ENCODE peak calls at places on chromosomes 16 and 17, in four cellular contexts. R, B, Q and Z are unnamed samples.

GRCh38 chr16:14186007-14186953 is 115.2 kb downstream of the MRTFB start:
- DNase-seq in Q (peak), B (no peak), R (peak), Z (peak)

GRCh38 chr17:47989159-47989558 is 18.2 kb downstream of the CDK5RAP3 start:
- DNase-seq in R (no peak), Q (no peak), B (no peak), Z (no peak)

GRCh38 chr17:73973881-73974409 is 229.5 kb upstream of the RPL38 start:
- DNase-seq in Q (no peak), B (no peak), R (no peak), Z (no peak)

GRCh38 chr17:16025202-16025601 is 25.6 kb downstream of the TTC19 start:
- DNase-seq in R (no peak), B (no peak), Q (no peak), Z (no peak)

GRCh38 chr17:66849851-66850580 is 15.1 kb downstream of the CACNG5 start:
- DNase-seq in B (no peak), R (no peak), Q (no peak), Z (no peak)

GRCh38 chr16:8374586-8374985 is 215.7 kb downstream of the TMEM114 start:
- DNase-seq in Q (no peak), R (no peak), B (no peak), Z (no peak)

GRCh38 chr17:69609495-69610315 is 195.2 kb downstream of the MAP2K6 start:
- DNase-seq in B (peak), Q (peak), R (peak), Z (peak)

GRCh38 chr17:35214631-35215273 is 20.6 kb upstream of the SLC35G3 start:
- DNase-seq in Q (no peak), B (no peak), R (no peak), Z (no peak)

GRCh38 chr17:79843917-79844815 is 4.9 kb upstream of the CBX4 start:
- DNase-seq in Q (no peak), R (peak), B (no peak), Z (peak)

GRCh38 chr17:58710948-58711552 is 18.6 kb downstream of the RAD51C start:
- DNase-seq in R (peak), Q (peak), B (peak), Z (peak)

GRCh38 chr17:61467416-61468262 is 15.4 kb downstream of the TBX4 start:
- DNase-seq in Q (peak), B (no peak), R (peak), Z (peak)

GRCh38 chr16:27408012-27408601 is 6.1 kb downstream of the IL21R start:
- DNase-seq in Q (no peak), R (no peak), B (peak), Z (no peak)

GRCh38 chr17:1597861-1598342 is 30.7 kb downstream of the SLC43A2 start:
- DNase-seq in Q (no peak), B (peak), R (no peak), Z (no peak)

GRCh38 chr17:64028874-64029464 is 8.5 kb upstream of the ICAM2 start:
- DNase-seq in Q (peak), R (peak), B (peak), Z (peak)

GRCh38 chr17:81802856-81803643 is 900 bp upstream of the GCGR start:
- DNase-seq in Q (no peak), R (no peak), B (no peak), Z (no peak)

GRCh38 chr17:17109896-17110295 is 67.6 kb downstream of the MPRIP start:
- DNase-seq in B (no peak), Q (no peak), R (no peak), Z (no peak)

GRCh38 chr17:43988301-43988700 is 16.1 kb upstream of the NAGS start:
- DNase-seq in Q (no peak), B (no peak), R (no peak), Z (no peak)

DNA sequence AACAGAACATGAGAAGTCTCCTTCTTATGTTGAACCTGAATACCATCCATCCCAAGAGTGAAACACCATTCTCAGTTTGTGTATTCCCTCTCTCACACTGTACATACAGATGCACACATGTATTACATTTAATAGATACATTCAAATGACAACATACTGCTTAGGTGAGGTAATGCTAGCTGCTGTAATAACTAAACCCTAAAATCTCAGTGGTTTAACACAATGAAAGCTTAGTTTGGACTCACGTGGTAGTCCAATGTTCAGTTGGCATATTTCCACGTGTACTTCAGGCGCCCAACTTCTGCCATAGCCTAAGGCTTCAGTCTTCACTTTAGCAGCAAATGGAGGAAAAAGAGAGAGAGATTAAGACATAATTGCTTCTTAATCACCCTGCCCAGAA is 351.1 kb upstream of the PMFBP1 start:
- DNase-seq in B (no peak), R (no peak), Q (no peak), Z (no peak)
- TF ChIP-seq ELF4 in B (no peak), R (no peak), Q (no peak), Z (no peak)

DNA sequence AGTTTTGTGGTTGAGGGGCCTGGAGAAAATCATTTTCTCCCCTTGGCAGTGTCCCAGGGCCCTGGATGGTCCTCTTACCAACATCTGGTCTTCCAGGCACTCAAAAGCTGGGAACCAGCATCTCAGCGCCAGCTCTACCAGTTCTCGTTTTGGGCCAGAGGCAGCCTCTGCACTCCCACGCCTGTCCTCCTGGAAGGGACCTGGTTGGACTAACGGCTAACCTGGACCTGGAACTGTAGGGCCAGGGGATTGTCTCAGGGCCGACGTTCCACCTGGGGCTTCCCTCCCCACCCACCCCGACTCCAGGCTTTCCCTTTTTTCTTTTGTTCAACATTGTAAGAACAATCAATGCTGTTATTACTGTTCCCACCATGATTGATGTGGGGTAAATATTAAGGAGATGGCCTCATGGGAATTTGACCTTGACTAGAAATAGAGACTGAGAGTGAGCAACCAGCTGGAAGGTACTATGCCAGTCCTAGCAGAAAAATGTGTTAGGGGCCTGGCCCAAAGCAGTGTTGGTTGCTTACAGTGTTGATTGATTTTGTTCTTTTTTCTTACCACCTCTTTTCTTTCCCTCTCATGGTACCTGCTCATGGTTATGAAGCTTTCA is 81.4 kb downstream of the ABCC6 start:
- DNase-seq in Q (no peak), R (no peak), B (no peak), Z (no peak)
- TF ChIP-seq ELF4 in Q (no peak), R (no peak), B (no peak), Z (no peak)

DNA sequence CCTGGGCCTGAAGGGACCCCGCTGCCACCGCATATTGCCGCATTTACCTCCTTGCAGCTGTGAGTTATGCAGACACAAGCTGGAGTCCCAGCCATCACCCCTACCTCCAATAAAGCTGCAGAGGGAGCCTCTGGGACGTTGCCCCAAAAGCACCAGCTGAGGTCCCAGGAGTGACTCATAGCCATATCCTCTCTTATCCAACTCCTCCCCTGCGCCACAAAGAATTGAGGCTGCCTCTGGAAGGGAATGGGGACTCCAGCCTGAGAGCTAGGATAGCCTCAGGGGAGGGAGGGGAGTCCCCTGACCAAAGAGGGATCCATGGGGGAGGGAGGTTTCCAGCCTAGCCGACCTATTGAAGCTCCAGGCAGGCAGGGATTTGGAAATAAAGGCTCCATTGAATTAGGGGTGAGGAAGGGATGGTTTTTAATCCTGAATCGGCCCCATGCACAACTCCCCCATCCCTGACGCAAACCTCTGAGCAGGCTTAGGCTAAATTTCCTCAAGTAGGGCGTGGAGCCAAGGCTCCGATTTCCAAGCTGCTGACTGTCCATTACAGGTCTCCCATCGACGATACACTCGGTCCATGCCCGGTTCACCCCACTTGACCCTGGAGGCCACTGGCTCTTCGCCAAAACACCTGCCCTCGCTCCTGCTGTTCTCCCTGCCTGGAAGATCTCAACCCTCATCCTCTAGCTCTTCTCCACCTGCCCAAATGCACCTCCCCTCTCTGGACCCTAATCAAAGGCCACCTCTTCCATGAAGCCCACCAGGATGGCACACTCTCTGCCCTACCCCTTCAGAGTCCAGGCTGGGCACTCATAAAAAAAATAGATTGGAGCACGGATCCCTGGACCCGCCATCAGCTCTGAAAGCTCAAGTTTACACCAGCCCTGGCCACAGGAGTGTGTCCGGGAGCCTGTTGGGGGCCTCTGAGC is 27.5 kb downstream of the PIMREG start:
- DNase-seq in B (no peak), R (no peak), Q (no peak), Z (no peak)
- TF ChIP-seq ELF4 in B (no peak), R (no peak), Q (no peak), Z (no peak)

GRCh38 chr16:3951861-3952332 is 71.4 kb upstream of the CREBBP start:
- DNase-seq in R (no peak), B (no peak), Q (no peak), Z (no peak)
- TF ChIP-seq ELF4 in R (no peak), B (no peak), Q (no peak), Z (no peak)

DNA sequence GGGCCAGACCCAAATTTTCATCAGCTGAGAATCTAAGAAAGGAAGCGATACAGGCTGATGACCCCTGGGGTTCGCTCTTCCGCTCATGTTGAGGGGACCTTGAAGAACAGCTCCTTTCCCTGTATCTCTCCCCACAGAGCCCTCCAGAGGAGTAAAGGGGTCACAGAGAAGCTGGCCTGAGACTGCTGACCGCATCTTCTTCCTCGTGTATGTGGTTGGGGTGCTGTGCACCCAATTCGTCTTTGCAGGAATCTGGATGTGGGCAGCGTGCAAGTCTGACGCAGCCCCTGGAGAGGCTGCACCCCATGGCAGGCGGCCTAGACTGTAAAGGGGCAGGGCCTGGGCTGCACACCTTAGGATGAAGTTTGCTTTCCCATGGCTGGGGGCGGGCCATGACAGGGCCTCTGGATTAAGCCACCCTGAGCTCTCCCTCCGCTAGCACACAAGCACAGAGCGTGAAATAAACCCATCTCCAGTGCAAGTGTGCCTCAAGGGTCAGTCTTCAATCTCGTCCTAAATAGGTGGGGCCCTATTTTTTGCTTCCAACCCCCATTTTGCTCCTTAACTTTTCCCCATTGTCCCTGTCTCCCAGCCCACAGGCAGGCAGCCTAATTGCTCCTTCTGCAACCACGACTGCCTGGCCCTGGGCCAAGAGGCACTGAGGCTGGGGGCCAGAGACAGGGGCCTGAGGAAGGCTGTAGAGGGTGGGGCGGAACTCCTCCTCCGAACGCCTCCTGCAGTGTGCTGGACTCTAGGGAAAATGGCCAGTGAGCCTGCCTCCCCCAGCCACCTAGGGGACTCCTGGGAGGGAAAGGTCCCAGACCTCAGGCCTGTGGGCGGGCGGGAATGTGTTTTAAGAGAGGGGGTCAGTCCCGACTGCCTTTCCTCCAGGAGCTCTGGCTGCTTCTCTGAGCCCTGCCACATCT is 3.6 kb downstream of the ZACN start:
- DNase-seq in R (no peak), B (no peak), Q (no peak), Z (no peak)
- TF ChIP-seq ELF4 in R (no peak), B (no peak), Q (no peak), Z (no peak)